ENCODE peak calls at places on chromosomes 11 and 22, in eight cellular contexts. M is CD4-positive, alpha-beta memory T cell; J is cardiac muscle cell; R is WERI-Rb-1; S is stomach; G is dorsolateral prefrontal cortex; H is neural progenitor cell; W is tibial nerve. C is an unnamed sample. For H3K27me3, the result is how much of the 10 kb centered on the place peaks cover.

GRCh38 chr22:36536717-36537116 is 7.8 kb upstream of the EIF3D start:
- DNase-seq in M (no peak), J (no peak), R (peak), S (no peak), G (no peak), H (no peak), W (no peak), C (no peak)

GRCh38 chr11:121105063-121105480 is 4.0 kb downstream of the TECTA start:
- DNase-seq in M (no peak), J (peak), R (no peak), S (no peak), G (no peak), H (no peak), W (peak), C (no peak)

GRCh38 chr22:49815641-49816071 is 12.0 kb downstream of the BRD1 start:
- DNase-seq in M (no peak), J (no peak), R (no peak), S (peak), G (no peak), H (no peak), W (no peak), C (no peak)

GRCh38 chr11:76927160-76927559 is 66.4 kb downstream of the ACER3 start:
- DNase-seq in M (no peak), J (no peak), R (no peak), S (no peak), G (no peak), H (no peak), W (no peak), C (no peak)

GRCh38 chr11:103875855-103876510 is 160.5 kb upstream of the DDI1 start:
- DNase-seq in M (no peak), J (no peak), R (no peak), S (no peak), G (no peak), H (no peak), W (no peak), C (no peak)

GRCh38 chr11:65189191-65189590 is 7.5 kb downstream of the CAPN1 start:
- DNase-seq in M (no peak), J (no peak), R (no peak), S (no peak), G (no peak), H (no peak), W (no peak), C (no peak)

GRCh38 chr11:19276859-19277808 is 36.4 kb upstream of the E2F8 start:
- DNase-seq in M (no peak), J (peak), R (no peak), S (peak), G (no peak), H (no peak), W (no peak), C (no peak)

GRCh38 chr22:40220316-40221054 is 42.8 kb downstream of the TNRC6B start:
- DNase-seq in M (no peak), J (peak), R (no peak), S (no peak), G (no peak), H (no peak), W (no peak), C (no peak)

GRCh38 chr11:8757047-8757446 is 74.5 kb downstream of the RPL27A start:
- DNase-seq in M (no peak), J (no peak), R (no peak), S (no peak), G (no peak), H (no peak), W (no peak), C (no peak)

GRCh38 chr22:30305519-30305905 is 16.2 kb upstream of the CASTOR1 start:
- DNase-seq in M (peak), J (peak), R (no peak), S (peak), G (no peak), H (no peak), W (peak), C (no peak)

GRCh38 chr11:129190087-129190486 is 2.0 kb downstream of the ARHGAP32 start:
- DNase-seq in M (no peak), J (peak), R (no peak), S (peak), G (no peak), H (no peak), W (no peak), C (no peak)

GRCh38 chr22:42473484-42474193 is 41.4 kb upstream of the NFAM1 start:
- DNase-seq in M (peak), J (peak), R (peak), S (no peak), G (no peak), H (peak), W (peak), C (peak)

GRCh38 chr22:50705219-50705691 is 32.6 kb downstream of the SHANK3 start:
- DNase-seq in M (no peak), J (peak), R (no peak), S (peak), G (no peak), H (peak), W (peak), C (peak)

GRCh38 chr11:27250867-27251266 is 112.1 kb downstream of the CCDC34 start:
- DNase-seq in M (no peak), J (no peak), R (no peak), S (no peak), G (no peak), H (no peak), W (no peak), C (no peak)

GRCh38 chr11:114821626-114822025 is 143.3 kb downstream of the NXPE2 start:
- DNase-seq in M (no peak), J (no peak), R (peak), S (no peak), G (no peak), H (no peak), W (no peak), C (no peak)

GRCh38 chr11:46902694-46903093 is 15.7 kb downstream of the LRP4 start:
- DNase-seq in M (no peak), J (no peak), R (no peak), S (no peak), G (no peak), H (no peak), W (no peak), C (no peak)

GRCh38 chr22:23042179-23042578 is 28.1 kb upstream of the GNAZ start:
- DNase-seq in M (no peak), J (no peak), R (no peak), S (no peak), G (no peak), H (no peak), W (no peak), C (no peak)

GRCh38 chr11:102111011-102111786 is 952 bp downstream of the YAP1 start:
- DNase-seq in M (peak), J (peak), R (peak), S (peak), G (no peak), H (peak), W (peak), C (no peak)

GRCh38 chr11:72741849-72742521 is 10.2 kb downstream of the ARAP1 start:
- DNase-seq in M (no peak), J (no peak), R (no peak), S (no peak), G (no peak), H (no peak), W (no peak), C (no peak)
- H3K4me3 ChIP-seq in M (no peak), J (no peak), R (no peak), S (no peak), G (no peak), H (no peak), W (no peak), C (no peak)

GRCh38 chr11:44306469-44307244 is 3.3 kb downstream of the ALX4 start:
- DNase-seq in M (no peak), J (no peak), R (no peak), S (no peak), G (no peak), H (peak), W (no peak), C (no peak)

GRCh38 chr11:44303401-44303938 is 6.5 kb downstream of the ALX4 start:
- DNase-seq in M (no peak), J (no peak), R (no peak), S (no peak), G (no peak), H (no peak), W (no peak), C (no peak)

GRCh38 chr11:44305643-44306468 is 4.1 kb downstream of the ALX4 start:
- DNase-seq in M (no peak), J (no peak), R (no peak), S (peak), G (no peak), H (peak), W (no peak), C (no peak)

GRCh38 chr11:44304091-44305084 is 5.6 kb downstream of the ALX4 start:
- DNase-seq in M (no peak), J (no peak), R (peak), S (no peak), G (no peak), H (peak), W (no peak), C (no peak)

DNA sequence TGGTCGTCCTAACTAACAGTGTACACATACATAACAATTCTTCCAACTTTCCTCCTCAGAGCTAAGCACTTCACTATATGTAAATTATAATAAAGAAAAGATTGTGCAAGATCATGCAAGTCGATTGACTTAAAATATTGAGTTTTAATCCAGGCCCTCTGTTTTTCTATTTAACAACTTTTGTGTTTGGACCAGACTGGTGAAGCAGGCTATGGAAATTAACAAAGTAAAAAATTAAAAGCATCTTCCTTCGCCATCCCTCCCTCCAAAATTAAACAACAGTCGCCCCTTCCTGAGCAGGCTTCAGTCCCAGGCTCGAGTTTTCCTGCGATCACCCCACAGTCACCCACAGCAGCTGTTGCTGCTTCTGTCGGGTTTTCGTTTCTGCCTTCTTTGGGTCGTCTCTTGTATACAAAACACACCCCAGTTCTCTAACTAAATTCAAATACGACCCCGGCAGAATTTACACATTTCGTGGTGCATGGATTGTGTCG is 4.7 kb downstream of the ALX4 start:
- DNase-seq in M (no peak), J (no peak), R (no peak), S (no peak), G (no peak), H (no peak), W (no peak), C (no peak)
- H3K27me3 ChIP-seq in M (under half), J (half or more), R (half or more), S (half or more), G (half or more), H (half or more), W (half or more), C (half or more)

GRCh38 chr11:11379661-11380060 is 26.6 kb upstream of the CSNK2A3 start:
- DNase-seq in M (no peak), J (no peak), R (no peak), S (no peak), G (no peak), H (no peak), W (no peak), C (no peak)
- H3K4me3 ChIP-seq in M (no peak), J (no peak), R (no peak), S (no peak), G (no peak), H (no peak), W (no peak), C (no peak)

DNA sequence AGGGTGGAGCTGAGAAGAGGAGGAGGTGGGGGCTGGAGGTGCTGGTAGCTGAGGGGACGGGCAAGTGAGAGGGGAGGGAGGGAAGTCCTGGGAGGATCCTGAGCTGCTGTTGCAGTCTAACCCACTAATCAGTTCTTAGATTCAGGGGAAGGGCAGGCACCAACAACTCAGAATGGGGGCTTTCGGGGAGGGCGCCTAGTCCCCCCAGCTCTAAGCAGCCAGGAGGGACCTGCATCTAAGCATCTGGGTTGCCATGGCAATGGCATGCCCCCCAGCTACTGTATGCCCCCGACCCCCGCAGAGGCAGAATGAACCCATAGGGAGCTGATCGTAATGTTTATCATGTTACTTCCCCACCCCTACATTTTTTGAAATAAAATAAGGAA is 24.4 kb downstream of the FADS3 start:
- DNase-seq in M (no peak), J (no peak), R (no peak), S (no peak), G (no peak), H (no peak), W (no peak), C (no peak)
- H3K27me3 ChIP-seq in M (under half), J (under half), R (under half), S (under half), G (under half), H (under half), W (under half), C (under half)

DNA sequence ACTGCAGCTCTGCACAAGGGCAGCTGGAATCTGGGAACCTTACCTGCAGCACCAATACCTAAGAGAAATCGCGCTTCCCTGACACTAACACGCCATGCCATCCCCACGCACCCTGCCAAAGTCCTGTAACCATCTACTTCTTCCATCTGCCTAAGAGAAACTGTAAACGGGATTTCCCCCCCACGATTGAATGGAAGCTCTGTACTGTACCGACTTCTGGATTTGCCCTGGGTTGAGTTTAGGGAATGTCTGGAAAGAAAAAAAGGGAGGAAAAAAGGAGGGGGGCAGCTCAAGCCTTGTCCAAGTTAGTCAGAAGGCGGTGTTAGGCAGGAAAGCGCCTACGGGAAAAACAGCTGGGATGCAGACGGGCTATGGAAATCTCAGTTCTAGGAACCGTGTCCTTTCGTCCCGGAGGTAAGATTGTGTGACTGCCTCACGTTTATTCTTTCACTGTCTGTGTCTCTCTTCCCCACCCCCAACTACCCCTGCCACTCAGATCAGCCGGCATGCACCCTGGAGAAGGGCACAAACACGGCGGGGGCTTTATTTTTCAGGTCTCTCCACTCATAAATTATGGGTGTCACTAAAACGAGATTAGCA is 125.5 kb upstream of the C11orf58 start:
- DNase-seq in M (no peak), J (no peak), R (no peak), S (no peak), G (no peak), H (peak), W (peak), C (no peak)
- H3K4me3 ChIP-seq in M (no peak), J (peak), R (peak), S (peak), G (peak), H (peak), W (peak), C (peak)